ENCODE peak calls at places on chromosomes 3 and 15, in seven cellular contexts. D, L, H, O, C, F and U are unnamed samples.

GRCh38 chr3:13078158-13078905 is 5.1 kb upstream of the IQSEC1 start:
- DNase-seq in C (no peak), L (no peak), H (no peak), O (no peak), F (no peak), D (peak; percentile 29), U (no peak)

GRCh38 chr15:57953874-57954273 is 111.6 kb downstream of the ALDH1A2 start:
- DNase-seq in F (no peak), L (no peak), O (no peak), H (no peak), C (no peak), D (no peak), U (no peak)

GRCh38 chr3:150414273-150414672 is 6.2 kb downstream of the TSC22D2 start:
- DNase-seq in F (no peak), H (peak; percentile 59), C (no peak), D (no peak), L (no peak), O (no peak), U (peak; percentile 47)

GRCh38 chr15:22796079-22796478 is 9.6 kb downstream of the NIPA1 start:
- DNase-seq in C (no peak), F (no peak), O (no peak), D (no peak), L (no peak), H (no peak), U (no peak)

GRCh38 chr3:12557472-12558105 is 702 bp downstream of the MKRN2 start:
- DNase-seq in L (no peak), D (no peak), H (peak; percentile 69), C (peak; percentile 61), F (no peak), O (no peak), U (peak; percentile 65)

GRCh38 chr3:194396897-194397756 is 1.9 kb downstream of the GP5 start:
- DNase-seq in F (peak; percentile 59), D (no peak), H (no peak), C (peak; percentile 31), L (peak; percentile 67), O (peak; percentile 72), U (no peak)

GRCh38 chr15:29139540-29140459 is 129.8 kb downstream of the NSMCE3 start:
- DNase-seq in D (peak; percentile 60), C (no peak), L (peak; percentile 73), O (peak; percentile 82), F (peak; percentile 60), H (peak; percentile 40), U (peak; percentile 46)

GRCh38 chr3:86958534-86958933 is 32.4 kb downstream of the VGLL3 start:
- DNase-seq in L (no peak), F (no peak), C (no peak), O (no peak), D (no peak), H (peak; percentile 85), U (peak; percentile 68)

GRCh38 chr15:34944946-34945345 is 24.6 kb downstream of the AQR start:
- DNase-seq in C (no peak), L (no peak), D (no peak), H (no peak), F (no peak), O (no peak), U (no peak)

DNA sequence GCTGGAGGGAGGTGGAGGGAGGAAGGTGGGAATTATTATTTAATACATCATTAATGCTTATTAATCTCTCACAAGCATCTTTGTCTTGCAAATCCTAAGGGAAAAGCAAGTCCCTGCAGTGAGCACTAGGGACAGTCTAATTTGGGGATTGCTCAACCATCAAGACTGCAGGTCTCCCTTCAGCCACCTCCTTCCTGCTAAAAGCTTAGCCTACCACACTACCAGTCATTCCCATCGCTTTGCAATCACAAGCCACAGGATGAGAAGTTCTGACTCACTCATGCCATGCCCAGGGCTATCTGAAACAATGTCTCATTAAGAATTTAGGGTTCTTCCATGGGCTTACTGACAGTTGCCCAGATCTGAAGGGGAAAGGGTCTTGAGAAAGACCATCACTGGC is 51.0 kb upstream of the EIF1B start:
- DNase-seq in F (no peak), H (peak; percentile 24), D (no peak), O (no peak), L (no peak), C (peak; percentile 94), U (peak; percentile 14)
- H3K4me3 ChIP-seq in F (no peak overlapping the region), H (no peak overlapping the region), D (no peak overlapping the region), O (no peak overlapping the region), L (no peak overlapping the region), C (no peak overlapping the region), U (no peak overlapping the region)

GRCh38 chr15:101254157-101255065 is 2.6 kb upstream of the CHSY1 start:
- DNase-seq in O (no peak), F (no peak), D (no peak), C (no peak), H (no peak), L (no peak), U (no peak)

GRCh38 chr15:101255615-101256350 is 3.9 kb upstream of the CHSY1 start:
- DNase-seq in L (no peak), C (no peak), D (peak; percentile 66), O (no peak), H (peak; percentile 80), F (no peak), U (peak; percentile 90)

GRCh38 chr15:101258238-101259144 is 6.6 kb upstream of the CHSY1 start:
- DNase-seq in C (peak; percentile 66), H (peak; percentile 88), L (no peak), O (peak; percentile 75), F (no peak), D (peak; percentile 61), U (peak; percentile 91)

GRCh38 chr15:101255066-101255415 is 3.2 kb upstream of the CHSY1 start:
- DNase-seq in F (no peak), C (no peak), O (no peak), L (no peak), D (no peak), H (no peak), U (no peak)

DNA sequence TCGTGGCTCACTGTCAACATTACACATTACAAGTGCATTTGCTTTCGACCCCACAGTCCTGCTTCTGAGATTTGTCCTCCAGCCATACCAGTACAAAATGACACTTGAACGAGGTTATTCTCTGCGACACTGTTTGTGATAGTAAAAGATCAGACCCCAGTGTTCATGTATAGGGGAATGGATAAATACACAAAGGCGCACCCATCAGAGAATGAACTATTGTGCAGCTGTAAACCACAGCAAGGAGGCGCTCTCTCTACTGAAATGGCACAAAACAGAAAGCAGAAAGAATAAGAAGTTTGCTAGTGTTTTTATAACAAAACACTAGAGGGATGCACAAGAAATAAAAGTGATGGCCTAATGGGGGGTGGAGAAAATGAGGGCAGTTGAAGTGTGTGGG is 4.9 kb upstream of the CHSY1 start:
- DNase-seq in O (no peak), H (no peak), C (no peak), D (no peak), L (no peak), F (no peak), U (no peak)
- TF ChIP-seq CTCF in O (no peak), H (peak; percentile 38), C (peak; percentile 28), D (no peak), L (peak; percentile 6), F (no peak), U (peak; percentile 28)

DNA sequence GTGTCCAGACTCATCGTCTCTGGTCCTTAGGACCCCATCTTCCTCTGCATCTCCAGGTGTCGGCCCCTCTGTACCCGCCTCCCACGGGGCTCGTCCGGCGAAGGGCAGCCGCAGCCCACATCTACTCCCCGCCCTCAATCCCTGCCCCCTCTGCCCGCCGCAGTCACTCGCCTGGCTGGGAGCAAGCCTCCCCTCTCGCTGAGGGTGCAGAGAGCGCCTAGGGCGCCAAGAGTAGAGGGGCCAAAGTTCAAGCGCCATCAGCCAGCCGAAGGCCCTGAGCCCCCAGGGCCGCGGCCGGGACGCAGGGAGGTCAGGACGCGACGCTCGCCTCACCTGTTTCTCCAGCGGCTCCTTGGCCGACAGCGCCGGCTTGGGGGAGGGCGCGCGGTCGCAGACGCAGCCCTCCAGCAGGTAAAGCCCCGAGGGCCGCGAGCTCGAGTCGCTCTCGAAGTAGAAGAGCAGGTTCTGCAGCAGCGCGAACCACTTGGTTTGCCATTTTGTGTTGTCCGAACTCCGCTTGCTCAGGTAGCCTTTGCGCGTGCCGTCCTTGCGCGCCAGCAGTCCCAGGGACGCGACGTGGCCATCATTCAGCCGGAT is 592 bp downstream of the RASGRF1 start:
- DNase-seq in L (peak; percentile 59), D (no peak), O (no peak), F (peak; percentile 39), C (no peak), H (peak; percentile 19), U (no peak)
- H3K4me3 ChIP-seq in L (peak overlapping the region; percentile 29), D (no peak overlapping the region), O (peak overlapping the region; percentile 56), F (no peak overlapping the region), C (no peak overlapping the region), H (no peak overlapping the region), U (no peak overlapping the region)

DNA sequence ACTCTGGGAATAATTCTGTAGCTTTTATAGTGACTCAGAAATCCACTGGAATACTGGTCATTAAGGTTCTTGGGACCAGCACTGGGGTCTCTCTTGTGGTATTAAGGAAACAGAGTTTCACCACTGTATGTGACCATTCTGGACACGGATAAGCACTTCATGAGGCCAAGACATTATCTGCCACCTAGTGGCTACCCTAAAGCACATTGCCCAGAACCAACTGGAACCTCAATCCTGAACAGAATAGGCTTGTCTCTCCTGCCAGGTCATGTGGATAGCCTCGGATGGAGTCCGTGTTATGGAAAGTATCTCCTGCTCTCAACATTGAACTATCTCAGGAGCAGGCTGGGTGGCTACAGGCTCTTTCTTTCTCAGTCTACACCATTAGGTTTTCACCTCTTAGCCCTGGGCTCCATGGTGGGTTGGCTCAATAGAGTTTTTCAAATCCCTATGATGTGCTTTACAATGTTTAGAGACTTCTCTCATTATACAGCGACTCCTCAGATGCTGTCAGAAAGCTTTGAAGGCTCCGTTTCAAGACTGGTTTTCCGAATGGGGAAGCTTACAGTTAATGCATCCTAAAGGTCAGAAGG is 167.6 kb upstream of the ST8SIA2 start:
- DNase-seq in H (peak; percentile 1), F (no peak), D (no peak), L (no peak), O (no peak), C (peak; percentile 37), U (peak; percentile 14)
- TF ChIP-seq CTCF in H (no peak), F (peak; percentile 24), D (peak; percentile 13), L (peak; percentile 49), O (no peak), C (peak; percentile 68), U (peak; percentile 27)

GRCh38 chr15:33068007-33068441 is 126.5 kb downstream of the FMN1 start:
- DNase-seq in C (peak; percentile 44), L (peak; percentile 90), D (peak; percentile 80), F (peak; percentile 79), H (no peak), O (no peak), U (no peak)

GRCh38 chr15:33068531-33068990 is 126.0 kb downstream of the FMN1 start:
- DNase-seq in C (peak; percentile 77), H (no peak), D (peak; percentile 96), L (peak; percentile 84), F (peak; percentile 66), O (no peak), U (no peak)

GRCh38 chr15:33066584-33066983 is 127.9 kb downstream of the FMN1 start:
- DNase-seq in C (no peak), D (peak; percentile 19), F (no peak), L (no peak), O (no peak), H (no peak), U (no peak)

GRCh38 chr15:33069161-33069560 is 125.4 kb downstream of the FMN1 start:
- DNase-seq in D (no peak), O (no peak), C (no peak), H (no peak), F (no peak), L (no peak), U (no peak)

DNA sequence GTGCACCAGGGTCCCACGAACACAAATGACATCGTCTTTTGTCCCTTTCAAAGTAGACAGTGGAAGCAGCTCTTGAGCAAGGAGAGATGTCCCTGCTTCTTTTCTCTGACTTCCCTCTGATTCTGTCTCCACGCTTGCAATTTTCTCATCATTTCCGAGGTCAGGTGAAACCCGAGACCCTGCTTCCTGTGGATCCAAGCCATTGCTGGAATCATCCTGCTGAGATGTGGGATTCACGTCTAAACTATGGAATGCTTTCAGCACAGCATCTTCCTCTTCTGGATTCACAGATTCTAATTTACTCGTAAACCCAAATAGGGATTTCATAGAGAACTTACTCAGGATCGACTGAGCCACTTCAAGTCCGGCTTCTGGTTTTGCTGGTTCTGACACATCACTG is 127.1 kb downstream of the FMN1 start:
- DNase-seq in C (peak; percentile 37), O (no peak), H (no peak), F (no peak), D (no peak), L (no peak), U (peak; percentile 19)
- H3K4me3 ChIP-seq in C (peak overlapping the region; percentile 17), O (peak overlapping the region; percentile 60), H (no peak overlapping the region), F (no peak overlapping the region), D (no peak overlapping the region), L (peak overlapping the region; percentile 39), U (no peak overlapping the region)